ENCODE peak calls at places on chromosome 1, in five cellular contexts. K is GM23248, X is hepatocyte, H is HCT116, D is neural progenitor cell. A is an unnamed sample.

GRCh38 chr1:96840396-96840795 is 118.8 kb downstream of the PTBP2 start:
- DNase-seq in X (no peak), K (no peak), D (no peak), H (no peak), A (no peak)

GRCh38 chr1:213171711-213172110 is 120.7 kb downstream of the RPS6KC1 start:
- DNase-seq in X (no peak), H (no peak), D (no peak), K (no peak), A (no peak)

GRCh38 chr1:230334447-230334837 is 91.7 kb downstream of the PGBD5 start:
- DNase-seq in K (no peak), H (no peak), D (no peak), X (no peak), A (no peak)

GRCh38 chr1:115430717-115431116 is 92.7 kb upstream of the NGF start:
- DNase-seq in H (peak; percentile 61), K (peak; percentile 99), D (no peak), X (peak; percentile 46), A (peak; percentile 95)

GRCh38 chr1:157878059-157878458 is 36.5 kb upstream of the CD5L start:
- DNase-seq in H (peak; percentile 46), K (peak; percentile 54), X (peak; percentile 51), D (peak; percentile 63), A (peak; percentile 67)

GRCh38 chr1:9289090-9289534 is 3.6 kb upstream of the SPSB1 start:
- DNase-seq in X (peak; percentile 71), K (peak; percentile 66), D (peak; percentile 77), H (peak; percentile 77), A (peak; percentile 92)

GRCh38 chr1:47191940-47192457 is 2.2 kb upstream of the PDZK1IP1 start:
- DNase-seq in X (no peak), H (no peak), K (no peak), D (no peak), A (no peak)

GRCh38 chr1:34407140-34407539 is 230.4 kb downstream of the C1orf94 start:
- DNase-seq in H (no peak), K (peak; percentile 77), D (no peak), X (peak; percentile 34), A (peak; percentile 8)

GRCh38 chr1:17207966-17208418 is 3.1 kb downstream of the PADI1 start:
- DNase-seq in K (peak; percentile 80), H (peak; percentile 63), D (no peak), X (no peak), A (peak; percentile 91)

GRCh38 chr1:45134468-45134873 is 71.9 kb downstream of the ZSWIM5 start:
- DNase-seq in D (no peak), K (no peak), H (no peak), X (peak; percentile 50), A (no peak)

GRCh38 chr1:109979489-109980091 is 5.0 kb upstream of the AHCYL1 start:
- DNase-seq in H (no peak), D (no peak), K (peak; percentile 88), X (no peak), A (peak; percentile 57)

GRCh38 chr1:237411621-237412020 is 369.6 kb downstream of the RYR2 start:
- DNase-seq in X (no peak), D (no peak), H (no peak), K (no peak), A (peak; percentile 3)

GRCh38 chr1:46039571-46040052 is 92.8 kb downstream of the PIK3R3 start:
- DNase-seq in D (no peak), H (no peak), X (no peak), K (peak; percentile 43), A (peak; percentile 73)

GRCh38 chr1:178033019-178033418 is 60.9 kb upstream of the RASAL2 start:
- DNase-seq in K (no peak), X (no peak), D (no peak), H (no peak), A (no peak)

DNA sequence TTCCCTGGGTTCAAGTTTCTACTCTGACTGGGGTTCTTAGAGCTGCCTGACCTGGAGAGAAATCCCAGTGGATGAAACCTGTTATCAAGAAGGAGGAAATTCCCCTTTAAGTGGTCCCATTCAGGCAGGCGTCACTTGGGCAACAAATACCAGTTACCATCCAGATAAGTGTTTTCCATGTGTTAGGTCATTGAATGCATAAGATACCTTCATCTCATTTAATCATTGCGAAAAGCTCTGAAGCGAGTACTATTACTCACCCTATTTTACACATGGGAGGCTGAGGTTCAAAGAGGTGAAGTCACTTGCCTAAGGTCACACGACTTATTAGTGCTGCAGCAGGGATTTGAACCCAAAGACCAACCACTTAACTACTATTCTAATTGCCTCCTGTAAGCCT is 45.5 kb upstream of the RPL11 start:
- DNase-seq in X (no peak), H (no peak), D (no peak), K (peak; percentile 21), A (no peak)
- TF ChIP-seq EZH2phosphoT487 in X (no peak), H (no peak), D (no peak), K (no peak), A (no peak)

DNA sequence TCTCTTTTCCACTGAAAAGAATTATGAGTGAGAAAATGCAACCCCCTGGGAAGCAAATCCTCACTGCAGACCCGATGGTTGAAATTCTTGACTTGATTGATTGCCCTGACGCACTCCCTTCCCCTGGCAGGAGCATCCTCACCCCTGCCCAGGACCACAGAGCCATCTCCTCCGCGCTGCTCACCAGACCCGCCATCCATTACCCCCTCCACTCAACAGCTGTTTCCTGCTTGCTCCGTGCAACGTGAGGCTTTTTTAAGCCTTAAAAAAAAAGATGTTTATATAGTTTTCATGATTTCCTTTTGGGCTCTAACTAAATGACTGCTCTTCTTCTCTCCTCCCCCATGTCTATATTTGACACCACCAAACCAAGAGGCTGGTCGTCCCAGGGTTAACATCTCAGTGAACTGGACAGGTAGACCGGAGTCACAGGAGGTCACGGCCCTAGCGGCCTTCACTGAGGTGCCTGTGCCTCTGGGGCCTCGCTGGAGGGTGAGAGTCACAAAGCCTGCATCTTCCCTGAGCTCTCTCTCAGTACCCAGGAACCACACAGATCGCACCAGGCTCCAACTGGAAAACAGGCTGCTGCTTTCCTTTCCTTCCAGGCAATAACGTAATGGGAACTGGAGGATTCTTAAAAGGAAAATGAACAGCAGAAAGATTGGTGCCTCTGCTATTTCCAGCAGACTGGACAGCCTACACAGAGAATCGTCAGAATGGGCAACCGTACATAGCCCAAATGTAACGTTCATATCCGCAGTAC is 49.8 kb downstream of the ZBTB18 start:
- DNase-seq in H (no peak), X (no peak), D (no peak), K (no peak), A (no peak)
- H3K27me3 ChIP-seq in H (peaks cover 54% of the 10 kb centered on the region), X (no peaks in the 10 kb centered on the region), D (no peaks in the 10 kb centered on the region), K (no peaks in the 10 kb centered on the region), A (no peaks in the 10 kb centered on the region)

GRCh38 chr1:113850127-113850796 is 21.2 kb downstream of the PTPN22 start:
- DNase-seq in K (no peak), H (no peak), X (no peak), D (no peak), A (no peak)

GRCh38 chr1:113849072-113849471 is 22.4 kb downstream of the PTPN22 start:
- DNase-seq in K (no peak), H (no peak), X (no peak), D (no peak), A (no peak)

GRCh38 chr1:113846391-113847035 is 25.0 kb downstream of the PTPN22 start:
- DNase-seq in H (no peak), X (no peak), K (peak; percentile 17), D (no peak), A (no peak)
- TF ChIP-seq EZH2phosphoT487 in H (no peak), X (no peak), K (no peak), D (no peak), A (no peak)

GRCh38 chr1:207282496-207283380 is 38.7 kb upstream of the CD55 start:
- DNase-seq in H (no peak), D (no peak), K (no peak), X (no peak), A (peak; percentile 64)
- H3K27me3 ChIP-seq in H (no peaks in the 10 kb centered on the region), D (no peaks in the 10 kb centered on the region), K (peaks cover 3% of the 10 kb centered on the region), X (no peaks in the 10 kb centered on the region), A (no peaks in the 10 kb centered on the region)

A was measured in PC-3.